ENCODE peak calls at places on chromosomes 2 and 18, in four cellular contexts. M is iPS-NIHi11, D is AG20443, I is WTC11. U is an unnamed sample.

GRCh38 chr18:26506012-26506411 is 42.3 kb downstream of the KCTD1 start:
- DNase-seq in M (no peak), D (no peak), I (no peak), U (no peak)

GRCh38 chr18:29164993-29165599 is 988.2 kb upstream of the CDH2 start:
- DNase-seq in M (no peak), D (peak; percentile 54), I (no peak), U (no peak)

GRCh38 chr2:41870257-41870570 is 177.6 kb upstream of the PKDCC start:
- DNase-seq in M (no peak), D (no peak), I (no peak), U (no peak)

GRCh38 chr18:23879966-23880565 is 134.5 kb upstream of the TTC39C start:
- DNase-seq in M (no peak), D (no peak), I (no peak), U (no peak)

GRCh38 chr18:58381676-58382411 is 247.0 kb downstream of the ALPK2 start:
- DNase-seq in M (no peak), D (no peak), I (no peak), U (no peak)

GRCh38 chr2:193371200-193371599 is 1176.5 kb upstream of the TMEFF2 start:
- DNase-seq in M (no peak), D (no peak), I (no peak), U (no peak)

GRCh38 chr2:199463000-199463692 is 5.4 kb upstream of the SATB2 start:
- DNase-seq in M (peak; percentile 81), D (peak; percentile 96), I (peak; percentile 87), U (no peak)

GRCh38 chr2:205714058-205714776 is 31.9 kb downstream of the NRP2 start:
- DNase-seq in M (no peak), D (no peak), I (no peak), U (no peak)

GRCh38 chr18:31596081-31596872 is 4.6 kb downstream of the TTR start:
- DNase-seq in M (no peak), D (no peak), I (no peak), U (no peak)

GRCh38 chr2:174846941-174847938 is 83.0 kb upstream of the CHRNA1 start:
- DNase-seq in M (peak; percentile 80), D (peak; percentile 70), I (peak; percentile 34), U (no peak)

GRCh38 chr2:181628590-181629585 is 28.0 kb downstream of the CERKL start:
- DNase-seq in M (no peak), D (no peak), I (no peak), U (no peak)

GRCh38 chr2:179543361-179543901 is 278.8 kb upstream of the SESTD1 start:
- DNase-seq in M (no peak), D (peak; percentile 43), I (no peak), U (no peak)

GRCh38 chr2:238320648-238321281 is 447 bp downstream of the TRAF3IP1 start:
- DNase-seq in M (peak; percentile 64), D (peak; percentile 53), I (peak; percentile 36), U (no peak)

GRCh38 chr2:61762292-61762691 is 91.6 kb downstream of the FAM161A start:
- DNase-seq in M (no peak), D (no peak), I (no peak), U (no peak)

GRCh38 chr2:102063948-102064678 is 72.4 kb downstream of the IL1R2 start:
- DNase-seq in M (peak; percentile 71), D (peak; percentile 94), I (peak; percentile 21), U (no peak)

GRCh38 chr2:162090109-162090508 is 16.1 kb upstream of the DPP4 start:
- DNase-seq in M (no peak), D (no peak), I (no peak), U (no peak)

GRCh38 chr2:28801726-28802125 is 8.9 kb upstream of the SPDYA start:
- DNase-seq in M (no peak), D (no peak), I (no peak), U (no peak)

U was measured in activated B cell treated with CpG ODN at 0.5 μM for 24 hours.